ENCODE peak calls at places on chromosome 21, in four cellular contexts. C is epithelial cell of esophagus, W is astrocyte of the hippocampus, B is NCI-H2171 treated with DMSO at 0.1 percent for 48 hours. J is an unnamed sample.

GRCh38 chr21:15761508-15762100 is 31.8 kb downstream of the USP25 start:
- DNase-seq in W (no peak), C (no peak), B (no peak), J (no peak)

GRCh38 chr21:31630062-31630711 is 29.3 kb upstream of the SOD1 start:
- DNase-seq in W (peak; percentile 90), C (peak; percentile 98), B (peak; percentile 33), J (peak; percentile 95)

GRCh38 chr21:42614811-42615342 is 38.5 kb upstream of the PDE9A start:
- DNase-seq in C (peak; percentile 96), W (peak; percentile 27), B (peak; percentile 11), J (no peak)

GRCh38 chr21:38504056-38504455 is 5.8 kb upstream of the ERG start:
- DNase-seq in W (no peak), C (no peak), B (no peak), J (no peak)

GRCh38 chr21:26659181-26659580 is 86.1 kb upstream of the CYYR1 start:
- DNase-seq in W (no peak), B (peak; percentile 83), C (peak; percentile 81), J (no peak)

GRCh38 chr21:33174756-33175155 is 55.0 kb upstream of the IFNAR2 start:
- DNase-seq in B (no peak), W (no peak), C (no peak), J (no peak)

GRCh38 chr21:42558846-42559245 is 45.2 kb downstream of the SLC37A1 start:
- DNase-seq in B (peak; percentile 8), C (no peak), W (no peak), J (no peak)

GRCh38 chr21:43611598-43612369 is 47.5 kb downstream of the HSF2BP start:
- DNase-seq in W (peak; percentile 80), B (peak; percentile 49), C (peak; percentile 56), J (peak; percentile 80)

GRCh38 chr21:31554511-31555022 is 104.9 kb upstream of the SOD1 start:
- DNase-seq in C (peak; percentile 55), B (no peak), W (peak; percentile 92), J (peak; percentile 41)

GRCh38 chr21:43289966-43290365 is 121.2 kb downstream of the CRYAA start:
- DNase-seq in C (no peak), B (no peak), W (no peak), J (no peak)

GRCh38 chr21:8989261-8989882 is 1532.0 kb upstream of the TPTE start:
- DNase-seq in C (no peak), W (no peak), B (no peak), J (no peak)

GRCh38 chr21:38343691-38344090 is 86.9 kb downstream of the KCNJ15 start:
- DNase-seq in B (no peak), W (peak; percentile 90), C (peak; percentile 61), J (no peak)

GRCh38 chr21:26449161-26449560 is 123.9 kb downstream of the CYYR1 start:
- DNase-seq in C (peak; percentile 93), W (no peak), B (no peak), J (no peak)

GRCh38 chr21:31276663-31277062 is 67.4 kb downstream of the TIAM1 start:
- DNase-seq in W (no peak), B (no peak), C (no peak), J (no peak)

GRCh38 chr21:36908260-36908908 is 58.1 kb downstream of the HLCS start:
- DNase-seq in B (no peak), W (no peak), C (no peak), J (no peak)

GRCh38 chr21:35071347-35071746 is 22.2 kb upstream of the RUNX1 start:
- DNase-seq in W (no peak), B (no peak), C (no peak), J (no peak)

GRCh38 chr21:23452384-23453083 is 2154.7 kb downstream of the MRPL39 start:
- DNase-seq in W (no peak), C (no peak), B (peak; percentile 36), J (no peak)

GRCh38 chr21:30962013-30962412 is 76.3 kb downstream of the KRTAP19-8 start:
- DNase-seq in W (no peak), B (no peak), C (no peak), J (no peak)

GRCh38 chr21:35850542-35851103 is 209.7 kb downstream of the SETD4 start:
- DNase-seq in B (no peak), C (no peak), W (no peak), J (no peak)

GRCh38 chr21:41167348-41168342 is at the start of gene BACE2:
- DNase-seq in W (peak; percentile 94), B (no peak), C (peak; percentile 88), J (peak; percentile 82)

GRCh38 chr21:45852886-45853400 is 128.6 kb upstream of the COL6A1 start:
- DNase-seq in B (no peak), C (no peak), W (no peak), J (no peak)

GRCh38 chr21:41121785-41122415 is 46.1 kb upstream of the BACE2 start:
- DNase-seq in B (peak; percentile 9), C (peak; percentile 80), W (peak; percentile 92), J (peak; percentile 72)

GRCh38 chr21:17514124-17514481 is 1.3 kb downstream of the CXADR start:
- DNase-seq in B (no peak), W (peak; percentile 56), C (peak; percentile 67), J (peak; percentile 44)

GRCh38 chr21:27564684-27565280 is 597.9 kb upstream of the ADAMTS5 start:
- DNase-seq in B (peak; percentile 64), C (peak; percentile 68), W (peak; percentile 53), J (peak; percentile 30)

GRCh38 chr21:15279484-15279883 is 214.7 kb upstream of the NRIP1 start:
- DNase-seq in C (peak; percentile 16), B (no peak), W (no peak), J (no peak)

GRCh38 chr21:36806103-36806502 is 107.2 kb downstream of the SIM2 start:
- DNase-seq in B (no peak), W (peak; percentile 45), C (no peak), J (no peak)

GRCh38 chr21:31136891-31137290 is 98.6 kb upstream of the KRTAP19-8 start:
- DNase-seq in B (peak; percentile 71), C (no peak), W (peak; percentile 72), J (peak; percentile 65)

GRCh38 chr21:43367859-43368258 is 59.1 kb downstream of the SIK1 start:
- DNase-seq in B (no peak), C (no peak), W (no peak), J (no peak)

GRCh38 chr21:27268290-27268689 is 301.4 kb upstream of the ADAMTS5 start:
- DNase-seq in W (peak; percentile 13), B (no peak), C (no peak), J (no peak)

GRCh38 chr21:28482657-28483056 is 510.0 kb downstream of the LTN1 start:
- DNase-seq in W (peak; percentile 1), B (no peak), C (peak; percentile 21), J (no peak)

GRCh38 chr21:29730281-29730680 is 209.5 kb downstream of the GRIK1 start:
- DNase-seq in W (peak; percentile 38), B (no peak), C (no peak), J (no peak)

J was measured in lung microvascular endothelial cell.